ENCODE peak calls at places on chromosomes 12 and 14, in six cellular contexts. J is bronchial epithelial cell, L is skeletal muscle cell, E is transverse colon, D is BE2C, V is right cardiac atrium. C is an unnamed sample.

GRCh38 chr12:57012600-57013465 is 3.5 kb downstream of the TAC3 start:
- DNase-seq in D (no peak), V (no peak), E (no peak), J (no peak), L (no peak), C (no peak)

GRCh38 chr14:85533821-85534271 is 3.9 kb downstream of the FLRT2 start:
- DNase-seq in E (no peak), V (peak), J (no peak), D (peak), L (no peak), C (no peak)

GRCh38 chr14:30283822-30284446 is 275.0 kb upstream of the G2E3 start:
- DNase-seq in E (no peak), J (peak), V (no peak), L (no peak), D (peak), C (peak)

GRCh38 chr14:68937790-68938514 is 41.1 kb downstream of the ACTN1 start:
- DNase-seq in V (peak), L (no peak), E (peak), J (peak), D (peak), C (no peak)

GRCh38 chr12:45583011-45583657 is 146.4 kb upstream of the ARID2 start:
- DNase-seq in J (peak), V (peak), E (peak), L (peak), D (no peak), C (peak)

GRCh38 chr14:93734086-93734822 is 54.0 kb downstream of the PRIMA1 start:
- DNase-seq in E (no peak), L (no peak), V (peak), J (no peak), D (peak), C (no peak)

GRCh38 chr14:100648474-100649172 is 61.4 kb upstream of the BEGAIN start:
- DNase-seq in E (peak), V (no peak), J (no peak), D (no peak), L (no peak), C (no peak)

GRCh38 chr12:89134213-89134770 is 218.0 kb downstream of the DUSP6 start:
- DNase-seq in E (no peak), L (no peak), D (no peak), J (no peak), V (no peak), C (peak)

GRCh38 chr12:108508243-108508642 is 6.8 kb upstream of the FICD start:
- DNase-seq in L (no peak), E (no peak), J (peak), D (no peak), V (no peak), C (no peak)

GRCh38 chr12:76144253-76144564 is 59.7 kb upstream of the NAP1L1 start:
- DNase-seq in D (peak), E (peak), V (no peak), J (peak), L (peak), C (peak)

DNA sequence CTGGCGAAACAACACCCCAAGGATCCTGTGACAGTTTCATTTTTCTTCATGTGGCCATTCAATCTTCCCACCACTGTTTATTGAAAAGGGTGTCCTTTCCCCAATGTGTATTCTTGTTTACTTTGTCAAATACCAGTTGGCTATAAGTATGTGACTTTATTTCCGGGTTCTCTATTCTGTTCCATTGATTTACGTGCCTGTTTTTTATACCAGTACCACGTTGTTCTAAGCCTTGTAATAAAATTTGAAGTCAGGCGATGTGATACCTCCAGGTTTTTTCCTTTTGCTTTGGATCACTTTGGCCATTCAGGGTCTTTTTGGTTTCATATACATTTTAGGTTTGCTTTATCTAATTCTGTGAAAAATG is 9.1 kb upstream of the MGAT4C start:
- DNase-seq in D (no peak), V (no peak), J (no peak), E (no peak), L (no peak), C (no peak)
- H3K4me3 ChIP-seq in D (no peak), V (no peak), J (peak), E (peak), L (no peak), C (no peak)

GRCh38 chr12:52903855-52904508 is 894 bp downstream of the KRT8 start:
- DNase-seq in D (peak), L (no peak), J (no peak), V (peak), E (no peak), C (no peak)
- H3K4me3 ChIP-seq in D (peak), L (peak), J (peak), V (peak), E (peak), C (no peak)

GRCh38 chr14:24310387-24310665 is 386 bp downstream of the LTB4R2 start:
- DNase-seq in E (peak), D (no peak), V (no peak), J (no peak), L (no peak), C (no peak)
- H3K4me3 ChIP-seq in E (peak), D (no peak), V (peak), J (peak), L (peak), C (no peak)

GRCh38 chr12:54390668-54391551 is 6.4 kb upstream of the ZNF385A start:
- DNase-seq in L (no peak), E (peak), J (peak), D (peak), V (peak), C (no peak)

GRCh38 chr12:54390176-54390667 is 5.7 kb upstream of the ZNF385A start:
- DNase-seq in E (no peak), D (no peak), V (no peak), J (peak), L (no peak), C (no peak)

GRCh38 chr12:54389139-54389508 is 4.6 kb upstream of the ZNF385A start:
- DNase-seq in E (no peak), J (no peak), V (no peak), L (no peak), D (no peak), C (no peak)

GRCh38 chr12:54388214-54389138 is 3.9 kb upstream of the ZNF385A start:
- DNase-seq in D (no peak), L (no peak), J (no peak), E (no peak), V (no peak), C (no peak)

GRCh38 chr12:54389536-54390175 is 5.1 kb upstream of the ZNF385A start:
- DNase-seq in E (no peak), J (no peak), L (no peak), V (no peak), D (no peak), C (no peak)
- H3K4me3 ChIP-seq in E (no peak), J (peak), L (no peak), V (no peak), D (no peak), C (no peak)

GRCh38 chr14:53951661-53952265 is 4.9 kb downstream of the BMP4 start:
- DNase-seq in V (peak), J (no peak), L (no peak), D (no peak), E (no peak), C (no peak)

GRCh38 chr14:53954551-53955233 is 1.9 kb downstream of the BMP4 start:
- DNase-seq in E (no peak), V (peak), L (no peak), J (no peak), D (no peak), C (peak)

GRCh38 chr14:53953828-53954550 is 2.6 kb downstream of the BMP4 start:
- DNase-seq in J (no peak), V (peak), L (no peak), D (peak), E (peak), C (peak)

GRCh38 chr14:53953002-53953827 is 3.4 kb downstream of the BMP4 start:
- DNase-seq in D (peak), V (peak), E (peak), L (no peak), J (peak), C (peak)

DNA sequence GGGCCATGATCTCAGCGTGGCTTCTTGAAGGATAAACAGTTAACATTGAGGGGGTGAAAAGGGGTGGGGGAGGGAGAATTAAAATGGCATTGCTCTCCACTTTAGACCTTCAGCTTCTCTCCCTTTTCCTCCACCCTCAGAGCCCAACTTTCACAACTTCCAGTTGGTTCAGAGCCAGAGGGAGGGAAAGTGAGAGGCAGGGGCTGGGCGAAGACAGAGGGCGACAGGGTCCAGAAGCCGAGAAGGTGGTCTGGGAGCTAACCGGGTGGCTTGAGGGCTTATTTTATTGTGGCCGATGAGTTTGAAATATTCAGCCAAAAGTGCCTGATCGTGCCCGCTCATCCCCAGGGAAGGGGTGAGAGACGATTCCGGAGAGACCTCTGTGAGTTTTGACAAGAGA is 4.1 kb downstream of the BMP4 start:
- DNase-seq in E (no peak), V (peak), D (no peak), L (no peak), J (no peak), C (no peak)
- H3K4me3 ChIP-seq in E (peak), V (peak), D (peak), L (peak), J (peak), C (peak)